ENCODE peak calls at places on chromosomes 7 and 10, in nine cellular contexts. V, E, S, M, N, X, C, L and P are unnamed samples.
A peak's percentile ranks its signal among the peaks of the same experiment; 100 is the strongest.

GRCh38 chr10:22321156-22321711 is 335 bp downstream of the BMI1 start:
- DNase-seq in V (no peak), E (peak; percentile 69), S (peak; percentile 80), M (peak; percentile 83), N (peak; percentile 71), X (peak; percentile 94), C (peak; percentile 83), L (peak; percentile 63), P (peak; percentile 52)

GRCh38 chr7:154931906-154932305 is 71.0 kb downstream of the PAXIP1 start:
- DNase-seq in V (no peak), E (no peak), S (peak; percentile 2), M (no peak), N (no peak), X (no peak), C (peak; percentile 8), L (peak; percentile 33), P (no peak)

GRCh38 chr7:36995776-36996175 is 271.5 kb upstream of the AOAH start:
- DNase-seq in V (no peak), E (no peak), S (no peak), M (no peak), N (no peak), X (no peak), C (no peak), L (no peak), P (no peak)

GRCh38 chr7:125316451-125316850 is 386.8 kb upstream of the POT1 start:
- DNase-seq in V (no peak), E (no peak), S (peak; percentile 43), M (peak; percentile 38), N (peak; percentile 16), X (peak; percentile 77), C (peak; percentile 55), L (no peak), P (peak; percentile 27)

GRCh38 chr10:95236068-95236903 is 42.2 kb downstream of the ACSM6 start:
- DNase-seq in V (no peak), E (peak; percentile 79), S (peak; percentile 43), M (peak; percentile 25), N (no peak), X (no peak), C (peak; percentile 59), L (peak; percentile 55), P (no peak)

GRCh38 chr7:4714767-4715384 is 32.8 kb downstream of the FOXK1 start:
- DNase-seq in V (no peak), E (peak; percentile 67), S (no peak), M (no peak), N (no peak), X (no peak), C (no peak), L (no peak), P (no peak)

GRCh38 chr10:77643795-77644468 is 6.3 kb upstream of the KCNMA1 start:
- DNase-seq in V (no peak), E (peak; percentile 77), S (peak; percentile 81), M (peak; percentile 72), N (peak; percentile 24), X (peak; percentile 78), C (peak; percentile 88), L (peak; percentile 60), P (no peak)

GRCh38 chr7:155807805-155808550 is 4.3 kb downstream of the SHH start:
- DNase-seq in V (no peak), E (no peak), S (no peak), M (no peak), N (no peak), X (no peak), C (no peak), L (no peak), P (no peak)

GRCh38 chr7:145082366-145083240 is 246.8 kb upstream of the TPK1 start:
- DNase-seq in V (no peak), E (no peak), S (no peak), M (peak; percentile 25), N (no peak), X (no peak), C (peak; percentile 14), L (no peak), P (no peak)

GRCh38 chr10:77609781-77610272 is 27.8 kb downstream of the KCNMA1 start:
- DNase-seq in V (no peak), E (peak; percentile 39), S (peak; percentile 58), M (no peak), N (no peak), X (no peak), C (peak; percentile 80), L (peak; percentile 35), P (no peak)

GRCh38 chr7:26853788-26854393 is 10.5 kb downstream of the SKAP2 start:
- DNase-seq in V (no peak), E (peak; percentile 79), S (peak; percentile 66), M (peak; percentile 48), N (no peak), X (peak; percentile 39), C (peak; percentile 64), L (peak; percentile 38), P (no peak)

GRCh38 chr7:13414661-13415105 is 574.8 kb downstream of the ETV1 start:
- DNase-seq in V (no peak), E (peak; percentile 17), S (no peak), M (no peak), N (no peak), X (no peak), C (peak; percentile 31), L (no peak), P (no peak)

GRCh38 chr7:123749537-123749857 is 694 bp upstream of the WASL start:
- DNase-seq in V (no peak), E (peak; percentile 77), S (peak; percentile 78), M (no peak), N (no peak), X (no peak), C (peak; percentile 73), L (peak; percentile 75), P (no peak)

GRCh38 chr10:110268931-110269640 is 35.6 kb downstream of the SMNDC1 start:
- DNase-seq in V (no peak), E (no peak), S (no peak), M (no peak), N (no peak), X (no peak), C (no peak), L (no peak), P (no peak)

GRCh38 chr7:149827089-149827981 is 10.8 kb upstream of the ZNF862 start:
- DNase-seq in V (no peak), E (no peak), S (no peak), M (no peak), N (no peak), X (no peak), C (no peak), L (no peak), P (no peak)

GRCh38 chr7:26398436-26399308 is 107.0 kb downstream of the SNX10 start:
- DNase-seq in V (no peak), E (peak; percentile 43), S (peak; percentile 32), M (peak; percentile 21), N (peak; percentile 79), X (peak; percentile 92), C (peak; percentile 36), L (no peak), P (peak; percentile 51)

GRCh38 chr7:3922175-3922635 is 621.2 kb downstream of the SDK1 start:
- DNase-seq in V (peak; percentile 31), E (peak; percentile 87), S (peak; percentile 98), M (peak; percentile 91), N (peak; percentile 20), X (peak; percentile 43), C (peak; percentile 93), L (peak; percentile 42), P (no peak)

GRCh38 chr7:102468416-102469350 is 3.9 kb downstream of the LRWD1 start:
- DNase-seq in V (no peak), E (no peak), S (no peak), M (no peak), N (no peak), X (no peak), C (no peak), L (no peak), P (no peak)
- TF ChIP-seq CTCF in V (no peak), E (no peak), S (no peak), M (no peak), N (no peak), X (no peak), C (no peak), L (no peak), P (no peak)

GRCh38 chr10:92574545-92575377 is 868 bp upstream of the IDE start:
- DNase-seq in V (no peak), E (peak; percentile 43), S (peak; percentile 59), M (no peak), N (no peak), X (peak; percentile 6), C (peak; percentile 22), L (peak; percentile 57), P (no peak)
- TF ChIP-seq CTCF in V (no peak), E (no peak), S (no peak), M (no peak), N (no peak), X (peak; percentile 18), C (peak; percentile 36), L (peak; percentile 72), P (peak; percentile 3)

DNA sequence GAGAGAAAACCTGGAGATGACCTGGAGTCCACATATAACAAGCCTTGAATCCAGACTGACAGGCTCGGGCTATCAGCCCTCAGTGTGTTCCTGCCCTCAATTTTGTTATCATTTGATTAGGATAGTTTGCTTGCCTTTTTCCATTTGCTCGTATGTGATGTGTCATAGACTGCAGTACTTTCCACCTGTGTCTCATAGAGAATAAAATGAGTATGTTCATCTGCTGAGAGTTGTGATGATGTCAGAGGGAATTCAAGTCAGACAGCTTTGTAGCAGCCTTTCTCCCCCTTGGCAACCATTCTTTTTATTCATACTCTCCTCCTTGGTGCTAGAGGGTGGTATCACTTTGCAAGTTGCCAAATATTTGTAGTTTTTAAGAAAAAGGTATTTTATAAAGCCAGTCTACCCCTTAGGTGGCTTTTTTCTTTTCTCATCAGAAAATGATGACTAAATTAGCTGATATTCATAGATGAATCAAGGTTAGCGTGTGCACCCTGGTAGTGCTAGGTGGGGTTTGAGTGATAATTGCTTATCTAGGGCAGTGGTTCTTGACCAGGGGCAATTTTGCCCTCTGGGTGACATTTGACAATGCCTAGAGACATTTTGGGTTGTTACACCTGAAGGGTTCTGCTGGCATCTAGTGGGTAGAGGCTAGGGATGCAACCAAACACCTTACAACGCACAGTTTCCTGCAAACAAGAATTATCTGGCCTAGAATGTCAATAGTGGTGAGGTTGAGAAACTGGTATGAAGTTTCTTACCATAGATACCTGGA is 5.4 kb downstream of the SGPL1 start:
- DNase-seq in V (no peak), E (peak; percentile 17), S (no peak), M (no peak), N (no peak), X (peak; percentile 14), C (no peak), L (no peak), P (no peak)
- TF ChIP-seq CTCF in V (no peak), E (no peak), S (no peak), M (no peak), N (no peak), X (peak; percentile 29), C (no peak), L (no peak), P (no peak)

DNA sequence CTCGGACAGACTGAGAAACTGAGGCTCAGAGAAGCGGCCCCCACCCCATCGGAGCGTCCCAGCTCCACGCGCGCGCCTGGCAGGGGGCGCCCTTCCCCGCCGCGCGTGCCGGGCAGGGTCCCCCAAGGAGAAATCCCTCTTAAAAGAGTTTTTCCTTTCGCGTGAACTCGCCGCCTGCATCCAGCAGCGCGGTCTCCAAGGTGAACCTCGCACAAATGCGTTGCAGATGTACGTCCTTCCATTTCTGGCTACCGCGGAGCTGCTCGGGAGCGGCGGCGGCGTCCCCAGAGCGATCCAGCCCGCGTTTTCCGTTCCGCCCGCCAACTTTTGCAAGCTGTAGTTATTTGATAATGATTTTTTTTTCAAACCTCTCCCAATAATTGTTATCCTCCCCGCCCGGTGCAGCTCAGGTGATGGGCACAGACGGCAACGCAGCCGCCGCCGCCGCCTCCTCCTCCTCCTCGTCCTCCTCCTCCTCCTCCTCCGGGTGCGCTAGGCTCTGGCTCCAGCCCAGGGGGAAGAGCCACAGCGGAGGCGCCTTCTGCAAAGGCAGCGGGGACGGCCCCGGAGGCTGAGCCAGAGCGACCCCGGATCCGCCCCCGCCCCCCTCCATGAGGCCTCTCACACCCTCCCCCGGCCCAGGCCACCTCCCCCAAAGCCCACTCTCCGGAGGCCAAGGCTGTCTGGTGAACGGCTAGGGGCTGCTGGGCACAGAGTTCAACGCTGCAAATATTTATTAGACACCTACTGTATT is 74.0 kb upstream of the CUX1 start:
- DNase-seq in V (no peak), E (peak; percentile 41), S (peak; percentile 58), M (peak; percentile 71), N (peak; percentile 83), X (peak; percentile 81), C (peak; percentile 66), L (peak; percentile 25), P (peak; percentile 29)
- TF ChIP-seq CTCF in V (peak; percentile 47), E (no peak), S (peak; percentile 22), M (peak; percentile 60), N (peak; percentile 28), X (peak; percentile 47), C (peak; percentile 40), L (peak; percentile 78), P (peak; percentile 52)